ENCODE peak calls at places on chromosomes 3 and 15, in seven cellular contexts. U is iris pigment epithelial cell; L is AG09319; D is activated T-cell treated with anti-CD3 and anti-CD28 coated beads for 24 hours; F is M059J; T is NCI-H146; W is stimulated activated CD4-positive, alpha-beta T cell treated with anti-CD3 and anti-CD28 coated beads, Interleukin-2, amount 100 ng/mL, for 48 hours. K is an unnamed sample.

GRCh38 chr15:65460948-65461347 is 38.2 kb upstream of the IGDCC4 start:
- DNase-seq in F (peak), W (peak), T (no peak), L (no peak), D (peak), U (peak), K (no peak)

GRCh38 chr3:173617490-173617889 is 219.9 kb downstream of the NLGN1 start:
- DNase-seq in U (no peak), T (no peak), D (no peak), F (no peak), W (no peak), L (no peak), K (no peak)

GRCh38 chr15:96619171-96619570 is 288.7 kb downstream of the NR2F2 start:
- DNase-seq in D (no peak), F (no peak), L (no peak), T (no peak), U (no peak), W (no peak), K (no peak)

GRCh38 chr15:74769463-74770025 is 12.3 kb upstream of the CSK start:
- DNase-seq in T (no peak), D (no peak), L (no peak), F (no peak), U (no peak), W (no peak), K (no peak)

GRCh38 chr3:191376742-191377141 is 46.4 kb upstream of the UTS2B start:
- DNase-seq in D (no peak), U (peak), F (peak), T (no peak), W (no peak), L (peak), K (no peak)

GRCh38 chr3:98519351-98519750 is 3.4 kb downstream of the CLDND1 start:
- DNase-seq in L (no peak), F (no peak), W (no peak), D (no peak), U (no peak), T (no peak), K (no peak)

GRCh38 chr3:130604806-130605205 is 87.8 kb downstream of the COL6A6 start:
- DNase-seq in W (no peak), U (no peak), F (no peak), L (no peak), T (no peak), D (no peak), K (no peak)

GRCh38 chr3:12194209-12194608 is 35.5 kb upstream of the TIMP4 start:
- DNase-seq in L (peak), W (no peak), F (peak), T (no peak), U (peak), D (no peak), K (peak)

GRCh38 chr15:48370460-48370859 is 39.2 kb downstream of the DUT start:
- DNase-seq in D (no peak), F (peak), T (no peak), L (peak), U (peak), W (no peak), K (no peak)

GRCh38 chr3:73332558-73332957 is 271.1 kb downstream of the EBLN2 start:
- DNase-seq in W (no peak), L (no peak), T (no peak), F (no peak), U (no peak), D (no peak), K (no peak)

GRCh38 chr3:182729903-182730674 is 63.2 kb upstream of the ATP11B start:
- DNase-seq in F (no peak), D (no peak), T (no peak), L (no peak), U (no peak), W (no peak), K (peak)

GRCh38 chr3:142595581-142595950 is 627 bp upstream of the PLS1 start:
- DNase-seq in L (no peak), W (no peak), T (peak), U (peak), D (no peak), F (peak), K (peak)

GRCh38 chr3:154956815-154957214 is 123.3 kb upstream of the MME start:
- DNase-seq in W (no peak), T (no peak), L (no peak), D (no peak), U (no peak), F (no peak), K (no peak)

GRCh38 chr3:71725279-71725991 is at the start of gene EIF4E3:
- DNase-seq in D (no peak), L (no peak), T (peak), F (no peak), U (peak), W (no peak), K (peak)

GRCh38 chr15:47429376-47429775 is 287.9 kb upstream of the SEMA6D start:
- DNase-seq in W (no peak), D (no peak), T (no peak), F (no peak), L (no peak), U (peak), K (no peak)

GRCh38 chr3:134357261-134357913 is 16.9 kb downstream of the AMOTL2 start:
- DNase-seq in D (no peak), W (no peak), T (no peak), L (no peak), F (no peak), U (peak), K (no peak)

GRCh38 chr3:16102905-16103364 is 71.5 kb upstream of the GALNT15 start:
- DNase-seq in T (no peak), U (peak), W (no peak), D (no peak), L (no peak), F (peak), K (no peak)

GRCh38 chr3:8981296-8981695 is 18.0 kb upstream of the RAD18 start:
- DNase-seq in D (no peak), L (no peak), T (no peak), W (no peak), F (no peak), U (no peak), K (no peak)

GRCh38 chr15:49693491-49693890 is 72.6 kb downstream of the DTWD1 start:
- DNase-seq in L (peak), T (no peak), F (no peak), W (no peak), D (no peak), U (peak), K (no peak)

GRCh38 chr3:47652142-47652541 is 73.5 kb upstream of the CSPG5 start:
- DNase-seq in F (no peak), D (no peak), L (no peak), W (no peak), T (no peak), U (no peak), K (no peak)

GRCh38 chr15:100716456-100717085 is 114.2 kb downstream of the ASB7 start:
- DNase-seq in L (no peak), F (no peak), D (no peak), U (no peak), W (no peak), T (no peak), K (no peak)

GRCh38 chr3:57652203-57652602 is 40.7 kb downstream of the DENND6A start:
- DNase-seq in U (peak), D (no peak), F (no peak), T (no peak), W (no peak), L (no peak), K (no peak)

GRCh38 chr15:56361978-56362377 is 3.2 kb upstream of the TEX9 start:
- DNase-seq in L (no peak), T (no peak), W (no peak), U (no peak), D (no peak), F (no peak), K (no peak)

GRCh38 chr3:134486577-134487041 is 752 bp downstream of the CEP63 start:
- DNase-seq in T (peak), W (no peak), D (no peak), F (peak), L (no peak), U (peak), K (peak)

GRCh38 chr3:197298858-197299854 is 744 bp upstream of the DLG1 start:
- DNase-seq in F (peak), T (peak), L (no peak), D (no peak), U (peak), W (peak), K (peak)

GRCh38 chr3:15449489-15449888 is 22.1 kb downstream of the EAF1 start:
- DNase-seq in T (no peak), L (no peak), D (no peak), F (no peak), W (no peak), U (no peak), K (no peak)